ENCODE peak calls at places on chromosome X, in nine cellular contexts. Q is Caki2; C is MM.1S; X is CD8-positive, alpha-beta memory T cell; N is activated CD4-positive, CD25-positive, alpha-beta regulatory T cell; J is germinal center; V is aorta; Z is D721Med; M is H9. U is an unnamed sample.

GRCh38 chrX:129959493-129959832 is 23.0 kb upstream of the BCORL1 start:
- DNase-seq in V (no peak), M (no peak), Q (no peak), C (no peak), N (no peak), Z (no peak), X (no peak), J (no peak), U (no peak)

GRCh38 chrX:2492536-2493218 is 8.1 kb downstream of the DHRSX start:
- DNase-seq in Q (no peak), C (no peak), N (no peak), X (no peak), J (no peak), V (no peak), M (no peak), Z (peak; percentile 49), U (peak; percentile 67)

GRCh38 chrX:13235930-13236329 is 83.9 kb downstream of the ATXN3L start:
- DNase-seq in Q (no peak), V (no peak), N (no peak), J (no peak), C (no peak), M (no peak), Z (no peak), X (no peak), U (no peak)

GRCh38 chrX:17441965-17442364 is 67.0 kb downstream of the NHS start:
- DNase-seq in N (no peak), Q (no peak), C (no peak), M (no peak), Z (no peak), J (no peak), V (no peak), X (no peak), U (no peak)

GRCh38 chrX:40146471-40147398 is 49.0 kb upstream of the BCOR start:
- DNase-seq in C (no peak), J (no peak), V (peak; percentile 65), Q (no peak), M (peak; percentile 74), X (peak; percentile 59), Z (no peak), N (no peak), U (peak; percentile 83)

GRCh38 chrX:103343105-103343504 is 13.1 kb downstream of the TCEAL7 start:
- DNase-seq in C (peak; percentile 32), N (no peak), Z (no peak), Q (peak; percentile 35), V (no peak), M (no peak), X (peak; percentile 48), J (peak; percentile 8), U (no peak)

GRCh38 chrX:17374619-17375360 is at the start of gene NHS:
- DNase-seq in V (peak; percentile 81), X (no peak), J (peak; percentile 8), N (no peak), M (peak; percentile 87), C (no peak), Q (peak; percentile 65), Z (peak; percentile 32), U (peak; percentile 71)

GRCh38 chrX:136268051-136269048 is 17.1 kb upstream of the MAP7D3 start:
- DNase-seq in C (peak; percentile 67), Z (no peak), J (peak; percentile 7), M (no peak), X (peak; percentile 50), Q (peak; percentile 23), N (peak; percentile 3), V (no peak), U (no peak)

GRCh38 chrX:724256-724655 is 93.7 kb downstream of the SHOX start:
- DNase-seq in C (no peak), V (no peak), X (no peak), M (no peak), Z (no peak), N (no peak), Q (no peak), J (no peak), U (no peak)

GRCh38 chrX:46757593-46757992 is 1.3 kb downstream of the SLC9A7 start:
- DNase-seq in Z (no peak), J (no peak), X (no peak), M (no peak), C (no peak), Q (no peak), N (no peak), V (no peak), U (no peak)

GRCh38 chrX:32571579-32571978 is 639.8 kb downstream of the DMD start:
- DNase-seq in C (no peak), J (no peak), X (no peak), V (no peak), Q (no peak), N (no peak), M (no peak), Z (no peak), U (no peak)

GRCh38 chrX:150730719-150731118 is 37.5 kb downstream of the MTMR1 start:
- DNase-seq in X (no peak), C (no peak), Z (no peak), J (no peak), N (no peak), Q (no peak), V (no peak), M (no peak), U (no peak)

GRCh38 chrX:108664701-108665100 is 71.7 kb downstream of the IRS4 start:
- DNase-seq in M (no peak), Z (no peak), X (no peak), N (no peak), V (no peak), J (no peak), C (no peak), Q (no peak), U (no peak)

GRCh38 chrX:103404225-103405008 is 28.1 kb downstream of the BEX3 start:
- DNase-seq in Q (peak; percentile 81), Z (no peak), N (no peak), V (peak; percentile 77), M (peak; percentile 91), J (peak; percentile 21), C (peak; percentile 78), X (peak; percentile 54), U (no peak)

GRCh38 chrX:89034679-89035078 is 287.7 kb downstream of the CPXCR1 start:
- DNase-seq in N (no peak), C (no peak), J (no peak), X (no peak), V (no peak), M (no peak), Z (no peak), Q (no peak), U (no peak)

GRCh38 chrX:15465347-15465746 is 27.8 kb downstream of the PIR start:
- DNase-seq in M (no peak), Z (no peak), N (no peak), C (no peak), J (peak; percentile 19), X (no peak), V (no peak), Q (no peak), U (no peak)

GRCh38 chrX:152936306-152936705 is 38.4 kb downstream of the ZNF185 start:
- DNase-seq in C (no peak), M (no peak), V (peak; percentile 44), J (no peak), X (no peak), Z (no peak), Q (no peak), N (no peak), U (peak; percentile 64)

GRCh38 chrX:40877869-40878268 is 142.5 kb upstream of the MED14 start:
- DNase-seq in N (no peak), J (no peak), V (no peak), M (no peak), C (peak; percentile 20), Z (no peak), X (no peak), Q (no peak), U (no peak)

U was measured in spleen.